ENCODE peak calls at places on chromosomes 4 and X, in ten cellular contexts. X is right lobe of liver; P is aorta; I is GM12878; B is CD4-positive, CD25-positive, alpha-beta regulatory T cell; M is RWPE2; A is GM23248; N is upper lobe of right lung; T is lower lobe of right lung; F is cardiac muscle cell. C is an unnamed sample.

GRCh38 chr4:182380701-182381295 is 137.6 kb downstream of the TENM3 start:
- DNase-seq in P (no peak), B (no peak), A (no peak), X (no peak), F (peak; percentile 42), I (no peak), T (no peak), N (no peak), M (no peak), C (no peak)

GRCh38 chr4:1767770-1768366 is 25.2 kb upstream of the FGFR3 start:
- DNase-seq in M (no peak), A (peak; percentile 71), I (no peak), B (no peak), F (peak; percentile 42), T (peak; percentile 82), X (no peak), P (no peak), N (peak; percentile 91), C (no peak)

GRCh38 chrX:112651766-112652165 is 28.0 kb downstream of the LHFPL1 start:
- DNase-seq in N (no peak), M (no peak), I (no peak), B (no peak), F (no peak), P (no peak), A (peak; percentile 63), T (no peak), X (no peak), C (no peak)

GRCh38 chr4:122665148-122665547 is 44.3 kb upstream of the IL21 start:
- DNase-seq in M (no peak), X (no peak), A (peak; percentile 73), F (peak; percentile 60), P (no peak), T (no peak), N (no peak), B (no peak), I (no peak), C (no peak)

GRCh38 chrX:72272868-72273267 is 4.2 kb downstream of the RPS4X start:
- DNase-seq in F (no peak), B (no peak), T (no peak), N (no peak), M (no peak), X (no peak), I (no peak), P (no peak), A (peak; percentile 75), C (no peak)

GRCh38 chr4:163542275-163542674 is 47.8 kb downstream of the TMA16 start:
- DNase-seq in T (no peak), F (no peak), I (no peak), B (no peak), M (no peak), P (no peak), A (peak; percentile 80), X (no peak), N (no peak), C (no peak)

GRCh38 chr4:76562161-76562560 is 127.1 kb downstream of the SHROOM3 start:
- DNase-seq in B (no peak), P (no peak), N (no peak), T (no peak), F (peak; percentile 38), A (peak; percentile 79), I (no peak), X (no peak), M (no peak), C (no peak)

GRCh38 chr4:127782275-127783025 is at the start of gene HSPA4L:
- DNase-seq in F (no peak), X (peak; percentile 61), P (peak; percentile 69), M (peak; percentile 73), I (peak; percentile 49), A (peak; percentile 75), B (peak; percentile 13), N (peak; percentile 72), T (peak; percentile 71), C (no peak)

GRCh38 chrX:149282909-149283308 is 222.2 kb downstream of the IDS start:
- DNase-seq in M (no peak), F (no peak), X (no peak), A (no peak), P (no peak), B (no peak), T (no peak), N (no peak), I (no peak), C (no peak)

GRCh38 chrX:16586371-16587112 is 63.4 kb upstream of the S100G start:
- DNase-seq in P (no peak), B (no peak), T (no peak), X (no peak), N (no peak), A (no peak), F (no peak), M (no peak), I (no peak), C (peak; percentile 22)

GRCh38 chr4:40212674-40213504 is 16.1 kb downstream of the RHOH start:
- DNase-seq in N (no peak), F (no peak), P (no peak), X (no peak), B (no peak), M (no peak), T (no peak), I (no peak), A (peak; percentile 58), C (no peak)

GRCh38 chr4:111263836-111264235 is 641.0 kb upstream of the PITX2 start:
- DNase-seq in T (no peak), A (no peak), B (no peak), X (no peak), P (no peak), N (no peak), M (no peak), F (no peak), I (no peak), C (no peak)

GRCh38 chr4:108512615-108513505 is 107.5 kb upstream of the RPL34 start:
- DNase-seq in B (peak; percentile 36), T (no peak), I (no peak), P (no peak), X (no peak), M (peak; percentile 53), N (no peak), F (peak; percentile 56), A (peak; percentile 37), C (peak; percentile 33)

GRCh38 chrX:56978172-56978571 is 17.2 kb downstream of the SPIN3 start:
- DNase-seq in B (peak; percentile 53), F (peak; percentile 52), P (no peak), N (no peak), X (no peak), I (peak; percentile 56), A (peak; percentile 51), T (no peak), M (no peak), C (no peak)

GRCh38 chr4:78644744-78645330 is 93.3 kb downstream of the ANXA3 start:
- DNase-seq in M (no peak), P (peak; percentile 77), X (peak; percentile 53), N (no peak), B (peak; percentile 13), F (peak; percentile 88), A (peak; percentile 94), I (no peak), T (no peak), C (peak; percentile 27)

GRCh38 chr4:55507612-55508011 is 39.1 kb downstream of the CLOCK start:
- DNase-seq in I (no peak), T (no peak), X (no peak), B (no peak), N (no peak), F (peak; percentile 10), M (no peak), P (no peak), A (peak; percentile 7), C (no peak)

GRCh38 chr4:110007217-110007616 is 94.5 kb downstream of the EGF start:
- DNase-seq in N (no peak), M (no peak), X (peak; percentile 65), T (no peak), F (no peak), B (no peak), P (no peak), A (no peak), I (no peak), C (no peak)

GRCh38 chr4:184300816-184301215 is 83.1 kb upstream of the ENPP6 start:
- DNase-seq in M (no peak), T (no peak), I (no peak), B (no peak), X (no peak), A (no peak), P (no peak), F (no peak), N (no peak), C (no peak)

GRCh38 chr4:53622739-53623151 is 31.5 kb upstream of the LNX1 start:
- DNase-seq in T (no peak), M (no peak), X (no peak), A (peak; percentile 89), P (no peak), N (no peak), F (peak; percentile 87), B (no peak), I (no peak), C (no peak)

GRCh38 chr4:17492058-17492741 is 19.7 kb downstream of the QDPR start:
- DNase-seq in F (peak; percentile 31), A (no peak), M (no peak), I (no peak), T (no peak), P (no peak), X (peak; percentile 78), B (no peak), N (no peak), C (no peak)

GRCh38 chr4:164383187-164384181 is 370.4 kb upstream of the SMIM31 start:
- DNase-seq in P (peak; percentile 42), B (no peak), T (no peak), I (no peak), F (no peak), M (no peak), A (peak; percentile 6), N (peak; percentile 60), X (no peak), C (no peak)

GRCh38 chr4:87053802-87054767 is 119.3 kb downstream of the AFF1 start:
- DNase-seq in M (no peak), N (no peak), A (no peak), P (no peak), I (no peak), T (no peak), F (no peak), X (no peak), B (no peak), C (no peak)
- H3K4me1 ChIP-seq in M (no peaks in the 10 kb centered on the region), N (peaks cover 57% of the 10 kb centered on the region), A (peaks cover 6% of the 10 kb centered on the region), P (peaks cover 20% of the 10 kb centered on the region), I (peaks cover 38% of the 10 kb centered on the region), T (peaks cover 75% of the 10 kb centered on the region), F (peaks cover 46% of the 10 kb centered on the region), X (peaks cover 47% of the 10 kb centered on the region), B (peaks cover 5% of the 10 kb centered on the region), C (peaks cover 4% of the 10 kb centered on the region)

GRCh38 chrX:44918722-44919121 is 45.7 kb downstream of the KDM6A start:
- DNase-seq in N (no peak), P (no peak), M (no peak), T (no peak), X (no peak), F (no peak), A (no peak), B (no peak), I (no peak), C (no peak)
- H3K4me1 ChIP-seq in N (peaks cover 9% of the 10 kb centered on the region), P (no peaks in the 10 kb centered on the region), M (peaks cover 5% of the 10 kb centered on the region), T (peaks cover 17% of the 10 kb centered on the region), X (peaks cover 53% of the 10 kb centered on the region), F (peaks cover 17% of the 10 kb centered on the region), A (peaks cover 17% of the 10 kb centered on the region), B (peaks cover 16% of the 10 kb centered on the region), I (peaks cover 7% of the 10 kb centered on the region), C (no peaks in the 10 kb centered on the region)

GRCh38 chr4:38526412-38526811 is 137.6 kb upstream of the KLF3 start:
- DNase-seq in I (no peak), P (no peak), T (no peak), A (no peak), X (no peak), F (no peak), B (no peak), M (no peak), N (no peak), C (no peak)
- H3K4me1 ChIP-seq in I (peaks cover 30% of the 10 kb centered on the region), P (no peaks in the 10 kb centered on the region), T (peaks cover 12% of the 10 kb centered on the region), A (no peaks in the 10 kb centered on the region), X (no peaks in the 10 kb centered on the region), F (peaks cover 4% of the 10 kb centered on the region), B (peaks cover 28% of the 10 kb centered on the region), M (no peaks in the 10 kb centered on the region), N (peaks cover 8% of the 10 kb centered on the region), C (peaks cover 2% of the 10 kb centered on the region)

GRCh38 chr4:186685744-186686143 is 37.9 kb downstream of the FAT1 start:
- DNase-seq in B (no peak), N (no peak), I (no peak), A (peak; percentile 90), P (no peak), T (no peak), M (no peak), X (no peak), F (peak; percentile 84), C (no peak)
- H3K4me1 ChIP-seq in B (no peaks in the 10 kb centered on the region), N (peaks cover 8% of the 10 kb centered on the region), I (no peaks in the 10 kb centered on the region), A (peaks cover 40% of the 10 kb centered on the region), P (peaks cover 6% of the 10 kb centered on the region), T (peaks cover 16% of the 10 kb centered on the region), M (peaks cover 36% of the 10 kb centered on the region), X (peaks cover 7% of the 10 kb centered on the region), F (peaks cover 25% of the 10 kb centered on the region), C (peaks cover 2% of the 10 kb centered on the region)

C was measured in iPS DF 6.9.